ENCODE peak calls at places on chromosome 18, in six cellular contexts. D, L, B, J, P and Z are unnamed samples.

GRCh38 chr18:63082661-63083531 is 236.7 kb downstream of the BCL2 start:
- DNase-seq in D (no peak), L (no peak), B (no peak), J (no peak), P (no peak), Z (no peak)

GRCh38 chr18:79290876-79291275 is 104.9 kb upstream of the NFATC1 start:
- DNase-seq in D (no peak), L (no peak), B (no peak), J (no peak), P (no peak), Z (no peak)

GRCh38 chr18:50162486-50163304 is 32.3 kb downstream of the MYO5B start:
- DNase-seq in D (no peak), L (no peak), B (no peak), J (no peak), P (no peak), Z (no peak)

GRCh38 chr18:32469691-32470131 is 971 bp downstream of the GAREM1 start:
- DNase-seq in D (no peak), L (no peak), B (no peak), J (peak), P (no peak), Z (peak)

GRCh38 chr18:58599106-58599505 is 29.8 kb downstream of the ALPK2 start:
- DNase-seq in D (no peak), L (no peak), B (no peak), J (no peak), P (no peak), Z (no peak)

GRCh38 chr18:65754121-65754520 is 3.3 kb downstream of the CDH7 start:
- DNase-seq in D (no peak), L (no peak), B (no peak), J (no peak), P (no peak), Z (no peak)

GRCh38 chr18:22667616-22668422 is 250.1 kb upstream of the CTAGE1 start:
- DNase-seq in D (no peak), L (no peak), B (no peak), J (no peak), P (no peak), Z (peak)

GRCh38 chr18:60668583-60668982 is 296.0 kb upstream of the MC4R start:
- DNase-seq in D (no peak), L (no peak), B (no peak), J (no peak), P (no peak), Z (no peak)

GRCh38 chr18:46727177-46727576 is 29.7 kb downstream of the ST8SIA5 start:
- DNase-seq in D (no peak), L (no peak), B (no peak), J (no peak), P (no peak), Z (no peak)

GRCh38 chr18:59323931-59324622 is 5.6 kb upstream of the CPLX4 start:
- DNase-seq in D (no peak), L (no peak), B (no peak), J (no peak), P (no peak), Z (no peak)

GRCh38 chr18:58113337-58113736 is 69.3 kb downstream of the NEDD4L start:
- DNase-seq in D (no peak), L (no peak), B (no peak), J (no peak), P (no peak), Z (peak)

GRCh38 chr18:59172664-59173249 is 33.1 kb downstream of the SEC11C start:
- DNase-seq in D (no peak), L (no peak), B (no peak), J (no peak), P (no peak), Z (no peak)

GRCh38 chr18:1797265-1797664 is 774.0 kb downstream of the METTL4 start:
- DNase-seq in D (no peak), L (no peak), B (no peak), J (no peak), P (no peak), Z (no peak)

GRCh38 chr18:25282282-25282681 is 69.7 kb downstream of the ZNF521 start:
- DNase-seq in D (no peak), L (no peak), B (no peak), J (no peak), P (no peak), Z (no peak)

GRCh38 chr18:13376298-13376840 is 157.8 kb downstream of the LDLRAD4 start:
- DNase-seq in D (no peak), L (peak), B (peak), J (peak), P (no peak), Z (no peak)

GRCh38 chr18:582465-582864 is 2.3 kb downstream of the CETN1 start:
- DNase-seq in D (no peak), L (no peak), B (no peak), J (no peak), P (no peak), Z (no peak)

GRCh38 chr18:76656925-76657324 is 161.9 kb upstream of the ZNF516 start:
- DNase-seq in D (no peak), L (no peak), B (no peak), J (no peak), P (no peak), Z (no peak)

GRCh38 chr18:6363216-6363615 is 51.5 kb downstream of the L3MBTL4 start:
- DNase-seq in D (no peak), L (no peak), B (no peak), J (no peak), P (no peak), Z (peak)

GRCh38 chr18:24271381-24272331 is 126.0 kb downstream of the OSBPL1A start:
- DNase-seq in D (peak), L (peak), B (no peak), J (peak), P (peak), Z (peak)

GRCh38 chr18:32730620-32731021 is 42.2 kb downstream of the KLHL14 start:
- DNase-seq in D (no peak), L (no peak), B (no peak), J (no peak), P (no peak), Z (peak)

GRCh38 chr18:6255121-6255742 is 159.5 kb downstream of the L3MBTL4 start:
- DNase-seq in D (no peak), L (no peak), B (no peak), J (no peak), P (no peak), Z (no peak)

GRCh38 chr18:9835112-9835755 is 50.5 kb upstream of the TXNDC2 start:
- DNase-seq in D (no peak), L (no peak), B (no peak), J (no peak), P (no peak), Z (no peak)

GRCh38 chr18:59451963-59452362 is 92.9 kb upstream of the LMAN1 start:
- DNase-seq in D (no peak), L (no peak), B (no peak), J (no peak), P (no peak), Z (no peak)

GRCh38 chr18:32389868-32390267 is 80.8 kb downstream of the GAREM1 start:
- DNase-seq in D (no peak), L (no peak), B (no peak), J (no peak), P (peak), Z (no peak)

GRCh38 chr18:72456802-72457201 is 87.3 kb downstream of the CBLN2 start:
- DNase-seq in D (no peak), L (no peak), B (no peak), J (no peak), P (no peak), Z (no peak)